ENCODE peak calls at places on chromosomes 13 and 19, in seven cellular contexts. S, J, B, Q, K, C and X are unnamed samples.

GRCh38 chr13:77373541-77373940 is 46.6 kb upstream of the MYCBP2 start:
- DNase-seq in S (no peak), J (no peak), B (no peak), Q (no peak), K (no peak), C (no peak), X (no peak)

GRCh38 chr13:34748561-34748960 is 193.5 kb upstream of the NBEA start:
- DNase-seq in S (no peak), J (no peak), B (no peak), Q (no peak), K (no peak), C (no peak), X (no peak)

GRCh38 chr19:7224205-7224833 is 69.9 kb downstream of the INSR start:
- DNase-seq in S (peak; percentile 16), J (no peak), B (peak; percentile 61), Q (no peak), K (no peak), C (no peak), X (no peak)

GRCh38 chr13:33279898-33280549 is 5.5 kb downstream of the STARD13 start:
- DNase-seq in S (peak; percentile 95), J (no peak), B (peak; percentile 87), Q (no peak), K (peak; percentile 50), C (no peak), X (no peak)

GRCh38 chr19:15300533-15301194 is 31.7 kb downstream of the BRD4 start:
- DNase-seq in S (no peak), J (no peak), B (peak; percentile 93), Q (no peak), K (no peak), C (no peak), X (no peak)

GRCh38 chr19:6821639-6822310 is 49.3 kb downstream of the VAV1 start:
- DNase-seq in S (no peak), J (no peak), B (no peak), Q (no peak), K (no peak), C (no peak), X (no peak)

GRCh38 chr19:5975388-5975728 is 2.6 kb downstream of the RANBP3 start:
- DNase-seq in S (no peak), J (no peak), B (no peak), Q (no peak), K (no peak), C (no peak), X (no peak)

GRCh38 chr13:63208811-63209210 is 1793.2 kb upstream of the PCDH20 start:
- DNase-seq in S (no peak), J (no peak), B (no peak), Q (no peak), K (no peak), C (no peak), X (no peak)

GRCh38 chr13:23612182-23612581 is 42.0 kb downstream of the TNFRSF19 start:
- DNase-seq in S (no peak), J (no peak), B (no peak), Q (no peak), K (no peak), C (no peak), X (no peak)

GRCh38 chr13:84867246-84867645 is 932.0 kb downstream of the SLITRK6 start:
- DNase-seq in S (no peak), J (peak; percentile 24), B (no peak), Q (no peak), K (no peak), C (no peak), X (no peak)

GRCh38 chr13:45623516-45624090 is 8.1 kb upstream of the ERICH6B start:
- DNase-seq in S (peak; percentile 45), J (peak; percentile 48), B (peak; percentile 51), Q (peak; percentile 47), K (no peak), C (peak; percentile 33), X (no peak)

GRCh38 chr19:3478409-3479176 is 1.7 kb downstream of the SMIM24 start:
- DNase-seq in S (no peak), J (peak; percentile 49), B (no peak), Q (no peak), K (no peak), C (no peak), X (no peak)

GRCh38 chr13:114285166-114285808 is 3.9 kb downstream of the UPF3A start:
- DNase-seq in S (peak; percentile 33), J (no peak), B (peak; percentile 64), Q (no peak), K (no peak), C (no peak), X (no peak)

GRCh38 chr13:23876265-23876664 is 12.9 kb downstream of the MIPEP start:
- DNase-seq in S (peak; percentile 47), J (peak; percentile 46), B (peak; percentile 58), Q (peak; percentile 24), K (peak; percentile 39), C (no peak), X (no peak)

GRCh38 chr19:5696196-5697021 is 6.3 kb downstream of the RPL36 start:
- DNase-seq in S (no peak), J (peak; percentile 0), B (no peak), Q (no peak), K (no peak), C (no peak), X (peak; percentile 2)

GRCh38 chr13:113653264-113654174 is 4.5 kb downstream of the ATP4B start:
- DNase-seq in S (peak; percentile 12), J (no peak), B (no peak), Q (no peak), K (no peak), C (no peak), X (no peak)

GRCh38 chr13:51315658-51316057 is 23.8 kb upstream of the SERPINE3 start:
- DNase-seq in S (no peak), J (no peak), B (peak; percentile 53), Q (peak; percentile 20), K (no peak), C (no peak), X (no peak)

GRCh38 chr19:29527500-29528328 is 1.9 kb downstream of the VSTM2B start:
- DNase-seq in S (no peak), J (peak; percentile 43), B (no peak), Q (no peak), K (no peak), C (no peak), X (no peak)

GRCh38 chr19:29528946-29529645 is 3.3 kb downstream of the VSTM2B start:
- DNase-seq in S (no peak), J (peak; percentile 49), B (peak; percentile 15), Q (peak; percentile 48), K (peak; percentile 51), C (no peak), X (no peak)

GRCh38 chr19:29526730-29527499 is 1.1 kb downstream of the VSTM2B start:
- DNase-seq in S (no peak), J (peak; percentile 57), B (peak; percentile 23), Q (peak; percentile 68), K (no peak), C (no peak), X (no peak)

GRCh38 chr19:29529646-29530548 is 4.1 kb downstream of the VSTM2B start:
- DNase-seq in S (no peak), J (peak; percentile 81), B (peak; percentile 21), Q (peak; percentile 80), K (peak; percentile 32), C (no peak), X (no peak)

GRCh38 chr19:29528350-29528945 is 2.7 kb downstream of the VSTM2B start:
- DNase-seq in S (peak; percentile 63), J (peak; percentile 90), B (peak; percentile 85), Q (peak; percentile 95), K (peak; percentile 88), C (peak; percentile 31), X (peak; percentile 54)
- TF ChIP-seq EZH2 in S (no peak), J (peak; percentile 33), B (no peak), Q (peak; percentile 79), K (peak; percentile 77), C (no peak), X (no peak)

GRCh38 chr19:46076031-46076880 is 35.5 kb upstream of the IGFL4 start:
- DNase-seq in S (peak; percentile 6), J (peak; percentile 13), B (no peak), Q (no peak), K (no peak), C (no peak), X (no peak)

GRCh38 chr19:46076951-46077814 is 36.4 kb upstream of the IGFL4 start:
- DNase-seq in S (peak; percentile 81), J (peak; percentile 97), B (peak; percentile 90), Q (peak; percentile 94), K (peak; percentile 91), C (peak; percentile 82), X (peak; percentile 43)

GRCh38 chr19:46077815-46078167 is 37.0 kb upstream of the IGFL4 start:
- DNase-seq in S (no peak), J (no peak), B (no peak), Q (no peak), K (no peak), C (no peak), X (no peak)

GRCh38 chr19:46069841-46070341 is 29.1 kb upstream of the IGFL4 start:
- DNase-seq in S (peak; percentile 67), J (no peak), B (peak; percentile 90), Q (no peak), K (peak; percentile 69), C (no peak), X (no peak)

GRCh38 chr19:46073268-46073922 is 32.6 kb upstream of the IGFL4 start:
- DNase-seq in S (peak; percentile 8), J (no peak), B (peak; percentile 43), Q (no peak), K (no peak), C (no peak), X (no peak)
- TF ChIP-seq EZH2phosphoT487 in S (no peak), J (no peak), B (no peak), Q (no peak), K (no peak), C (no peak), X (no peak)

GRCh38 chr19:16470911-16471811 is 609 bp downstream of the EPS15L1 start:
- DNase-seq in S (peak; percentile 42), J (peak; percentile 65), B (peak; percentile 91), Q (peak; percentile 44), K (peak; percentile 39), C (no peak), X (peak; percentile 35)

GRCh38 chr19:16465239-16465638 is 6.5 kb downstream of the EPS15L1 start:
- DNase-seq in S (no peak), J (no peak), B (no peak), Q (no peak), K (no peak), C (no peak), X (no peak)

GRCh38 chr19:16470541-16470910 is 1.2 kb downstream of the EPS15L1 start:
- DNase-seq in S (peak; percentile 19), J (no peak), B (no peak), Q (no peak), K (no peak), C (no peak), X (no peak)

GRCh38 chr19:16463991-16464575 is 7.7 kb downstream of the EPS15L1 start:
- DNase-seq in S (no peak), J (no peak), B (no peak), Q (no peak), K (peak; percentile 54), C (no peak), X (no peak)

DNA sequence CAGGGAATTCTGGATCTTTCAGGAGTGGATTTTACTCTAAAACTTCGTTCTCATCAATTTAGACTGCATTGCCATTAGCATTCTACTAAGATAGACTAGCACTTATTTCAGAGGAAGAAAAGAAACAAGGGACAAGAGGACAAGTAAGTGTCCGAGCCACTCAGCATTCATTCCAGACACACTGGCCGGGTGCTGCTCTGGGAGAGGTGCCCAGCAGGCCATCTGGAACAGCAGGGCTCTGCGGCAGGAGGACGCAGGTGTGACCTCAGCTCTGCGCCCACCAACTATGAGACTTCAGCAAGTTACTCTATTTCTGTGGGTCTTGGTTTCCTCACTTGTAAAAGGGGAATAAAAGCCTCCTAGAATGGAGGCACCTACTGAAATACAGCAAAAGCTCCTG is 4.2 kb downstream of the EPS15L1 start:
- DNase-seq in S (no peak), J (no peak), B (no peak), Q (no peak), K (no peak), C (no peak), X (no peak)
- H3K4me2 ChIP-seq in S (no peak overlapping the region), J (no peak overlapping the region), B (no peak overlapping the region), Q (no peak overlapping the region), K (no peak overlapping the region), C (no peak overlapping the region), X (no peak overlapping the region)

GRCh38 chr13:25840261-25840660 is 211.6 kb downstream of the SHISA2 start:
- DNase-seq in S (peak; percentile 33), J (no peak), B (no peak), Q (no peak), K (no peak), C (no peak), X (no peak)
- TF ChIP-seq EZH2 in S (no peak), J (no peak), B (no peak), Q (no peak), K (no peak), C (no peak), X (no peak)